ENCODE peak calls at places on chromosome 11, in seven cellular contexts. One of them, this sample, is unnamed. For H3K4me1 and H3K9me3, the result is how much of the 10 kb centered on the place peaks cover.

GRCh38 chr11:23846902-23847422 is 649.9 kb upstream of the LUZP2 start:
- DNase-seq in testis: no peak
- DNase-seq in neural progenitor cell: peak
- DNase-seq in fibroblast of lung: no peak
- DNase-seq in mucosa of descending colon: no peak
- DNase-seq in colonic mucosa: no peak
- DNase-seq in A549: no peak
- DNase-seq in this sample: no peak

GRCh38 chr11:86805873-86806310 is 5.5 kb downstream of the PRSS23 start:
- DNase-seq in A549: no peak
- DNase-seq in fibroblast of lung: peak
- DNase-seq in testis: no peak
- DNase-seq in mucosa of descending colon: no peak
- DNase-seq in neural progenitor cell: no peak
- DNase-seq in colonic mucosa: no peak
- DNase-seq in this sample: no peak

GRCh38 chr11:47028530-47029093 is 92.1 kb downstream of the CSTPP1 start:
- DNase-seq in testis: no peak
- DNase-seq in A549: no peak
- DNase-seq in mucosa of descending colon: no peak
- DNase-seq in fibroblast of lung: no peak
- DNase-seq in colonic mucosa: no peak
- DNase-seq in neural progenitor cell: no peak
- DNase-seq in this sample: no peak

GRCh38 chr11:93842461-93842860 is 8.0 kb downstream of the VSTM5 start:
- DNase-seq in colonic mucosa: peak
- DNase-seq in mucosa of descending colon: peak
- DNase-seq in A549: peak
- DNase-seq in neural progenitor cell: no peak
- DNase-seq in fibroblast of lung: peak
- DNase-seq in testis: no peak
- DNase-seq in this sample: peak

GRCh38 chr11:47592276-47592675 is 1.9 kb downstream of the C1QTNF4 start:
- DNase-seq in fibroblast of lung: no peak
- DNase-seq in testis: no peak
- DNase-seq in A549: no peak
- DNase-seq in colonic mucosa: no peak
- DNase-seq in neural progenitor cell: no peak
- DNase-seq in mucosa of descending colon: no peak
- DNase-seq in this sample: no peak

GRCh38 chr11:96228472-96228871 is 114.5 kb downstream of the MAML2 start:
- DNase-seq in colonic mucosa: peak
- DNase-seq in testis: peak
- DNase-seq in mucosa of descending colon: peak
- DNase-seq in neural progenitor cell: no peak
- DNase-seq in A549: peak
- DNase-seq in fibroblast of lung: peak
- DNase-seq in this sample: peak

GRCh38 chr11:73178092-73178539 is 36.0 kb upstream of the FCHSD2 start:
- DNase-seq in testis: peak
- DNase-seq in neural progenitor cell: peak
- DNase-seq in colonic mucosa: peak
- DNase-seq in mucosa of descending colon: peak
- DNase-seq in A549: peak
- DNase-seq in fibroblast of lung: peak
- DNase-seq in this sample: peak

GRCh38 chr11:20250644-20251247 is 90.5 kb upstream of the DBX1 start:
- DNase-seq in A549: no peak
- DNase-seq in colonic mucosa: no peak
- DNase-seq in fibroblast of lung: no peak
- DNase-seq in mucosa of descending colon: no peak
- DNase-seq in testis: no peak
- DNase-seq in neural progenitor cell: no peak
- DNase-seq in this sample: no peak

GRCh38 chr11:126002181-126002580 is 56.3 kb downstream of the VSIG10L2 start:
- DNase-seq in fibroblast of lung: no peak
- DNase-seq in A549: no peak
- DNase-seq in testis: no peak
- DNase-seq in neural progenitor cell: no peak
- DNase-seq in mucosa of descending colon: no peak
- DNase-seq in colonic mucosa: no peak
- DNase-seq in this sample: no peak

GRCh38 chr11:67117667-67118058 is 1.4 kb upstream of the KDM2A start:
- DNase-seq in testis: peak
- DNase-seq in mucosa of descending colon: peak
- DNase-seq in A549: no peak
- DNase-seq in fibroblast of lung: no peak
- DNase-seq in colonic mucosa: peak
- DNase-seq in neural progenitor cell: peak
- DNase-seq in this sample: peak

GRCh38 chr11:111561801-111562325 is 21.3 kb downstream of the LAYN start:
- DNase-seq in neural progenitor cell: no peak
- DNase-seq in testis: no peak
- DNase-seq in fibroblast of lung: peak
- DNase-seq in mucosa of descending colon: no peak
- DNase-seq in colonic mucosa: no peak
- DNase-seq in A549: peak
- DNase-seq in this sample: no peak

GRCh38 chr11:12508151-12508740 is 130.9 kb downstream of the PARVA start:
- DNase-seq in A549: no peak
- DNase-seq in colonic mucosa: no peak
- DNase-seq in fibroblast of lung: peak
- DNase-seq in testis: peak
- DNase-seq in mucosa of descending colon: no peak
- DNase-seq in neural progenitor cell: no peak
- DNase-seq in this sample: no peak

GRCh38 chr11:88522624-88523361 is 185.3 kb upstream of the CTSC start:
- DNase-seq in A549: no peak
- DNase-seq in neural progenitor cell: no peak
- DNase-seq in mucosa of descending colon: no peak
- DNase-seq in colonic mucosa: no peak
- DNase-seq in testis: no peak
- DNase-seq in fibroblast of lung: no peak
- DNase-seq in this sample: no peak

GRCh38 chr11:86737223-86737622 is 63.1 kb upstream of the PRSS23 start:
- DNase-seq in A549: no peak
- DNase-seq in fibroblast of lung: no peak
- DNase-seq in testis: no peak
- DNase-seq in colonic mucosa: no peak
- DNase-seq in neural progenitor cell: no peak
- DNase-seq in mucosa of descending colon: no peak
- DNase-seq in this sample: no peak

GRCh38 chr11:121571466-121571865 is 118.7 kb upstream of the SORL1-AS1 start:
- DNase-seq in testis: no peak
- DNase-seq in neural progenitor cell: peak
- DNase-seq in colonic mucosa: no peak
- DNase-seq in fibroblast of lung: no peak
- DNase-seq in mucosa of descending colon: no peak
- DNase-seq in A549: no peak
- DNase-seq in this sample: no peak

GRCh38 chr11:76690736-76691135 is 20.2 kb upstream of the LRRC32 start:
- DNase-seq in A549: no peak
- DNase-seq in mucosa of descending colon: peak
- DNase-seq in colonic mucosa: no peak
- DNase-seq in testis: no peak
- DNase-seq in neural progenitor cell: no peak
- DNase-seq in fibroblast of lung: peak
- DNase-seq in this sample: no peak

GRCh38 chr11:9969068-9969467 is 305.2 kb downstream of the SWAP70 start:
- DNase-seq in mucosa of descending colon: no peak
- DNase-seq in neural progenitor cell: no peak
- DNase-seq in colonic mucosa: no peak
- DNase-seq in testis: no peak
- DNase-seq in fibroblast of lung: no peak
- DNase-seq in A549: peak
- DNase-seq in this sample: no peak

GRCh38 chr11:3222941-3223905 is 4.6 kb upstream of the MRGPRG start:
- DNase-seq in fibroblast of lung: no peak
- DNase-seq in colonic mucosa: no peak
- DNase-seq in mucosa of descending colon: no peak
- DNase-seq in A549: no peak
- DNase-seq in neural progenitor cell: no peak
- DNase-seq in testis: no peak
- DNase-seq in this sample: no peak

GRCh38 chr11:70755410-70756158 is 357.3 kb downstream of the CTTN start:
- DNase-seq in colonic mucosa: peak
- DNase-seq in fibroblast of lung: peak
- DNase-seq in neural progenitor cell: peak
- DNase-seq in mucosa of descending colon: peak
- DNase-seq in A549: peak
- DNase-seq in testis: peak
- DNase-seq in this sample: peak

GRCh38 chr11:64643258-64643881 is 52.4 kb downstream of the SLC22A12 start:
- DNase-seq in colonic mucosa: no peak
- DNase-seq in A549: no peak
- DNase-seq in neural progenitor cell: peak
- DNase-seq in mucosa of descending colon: no peak
- DNase-seq in testis: peak
- DNase-seq in fibroblast of lung: no peak
- DNase-seq in this sample: peak

GRCh38 chr11:32843544-32843943 is 13.8 kb downstream of the PRRG4 start:
- DNase-seq in A549: no peak
- DNase-seq in colonic mucosa: no peak
- DNase-seq in fibroblast of lung: no peak
- DNase-seq in neural progenitor cell: no peak
- DNase-seq in testis: no peak
- DNase-seq in mucosa of descending colon: no peak
- DNase-seq in this sample: no peak

GRCh38 chr11:11871991-11872401 is 30.2 kb downstream of the USP47 start:
- DNase-seq in mucosa of descending colon: no peak
- DNase-seq in testis: no peak
- DNase-seq in colonic mucosa: no peak
- DNase-seq in fibroblast of lung: no peak
- DNase-seq in A549: no peak
- DNase-seq in neural progenitor cell: no peak
- DNase-seq in this sample: no peak

GRCh38 chr11:35997908-35998307 is 54.0 kb downstream of the LDLRAD3 start:
- DNase-seq in mucosa of descending colon: no peak
- DNase-seq in neural progenitor cell: no peak
- DNase-seq in fibroblast of lung: no peak
- DNase-seq in testis: no peak
- DNase-seq in A549: no peak
- DNase-seq in colonic mucosa: no peak
- DNase-seq in this sample: no peak

DNA sequence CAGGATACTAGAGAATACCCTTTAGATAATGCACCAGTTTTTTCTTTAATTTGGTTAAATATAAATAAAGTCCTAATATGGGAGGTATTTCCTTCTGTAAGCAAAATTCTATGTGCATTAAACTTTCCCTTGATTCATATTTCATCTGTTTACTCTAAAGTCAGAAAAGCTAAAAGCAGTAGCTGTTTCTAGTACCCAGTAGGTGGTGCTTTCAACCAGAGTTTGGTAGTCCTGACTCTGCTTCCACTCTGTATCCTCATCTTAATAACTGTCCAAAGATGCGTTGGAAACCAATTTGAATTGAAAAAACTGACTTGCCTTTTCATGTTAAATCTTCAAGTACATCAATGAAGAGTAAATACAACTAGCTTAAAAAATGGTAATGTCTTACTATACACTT is 1065.2 kb downstream of the JRKL start:
- DNase-seq in colonic mucosa: no peak
- DNase-seq in testis: no peak
- DNase-seq in mucosa of descending colon: no peak
- DNase-seq in neural progenitor cell: peak
- DNase-seq in A549: no peak
- DNase-seq in fibroblast of lung: peak
- DNase-seq in this sample: no peak
- H3K4me3 ChIP-seq in colonic mucosa: no peak
- H3K4me3 ChIP-seq in testis: no peak
- H3K4me3 ChIP-seq in mucosa of descending colon: no peak
- H3K4me3 ChIP-seq in neural progenitor cell: no peak
- H3K4me3 ChIP-seq in A549: no peak
- H3K4me3 ChIP-seq in fibroblast of lung: no peak
- H3K4me3 ChIP-seq in this sample: no peak

DNA sequence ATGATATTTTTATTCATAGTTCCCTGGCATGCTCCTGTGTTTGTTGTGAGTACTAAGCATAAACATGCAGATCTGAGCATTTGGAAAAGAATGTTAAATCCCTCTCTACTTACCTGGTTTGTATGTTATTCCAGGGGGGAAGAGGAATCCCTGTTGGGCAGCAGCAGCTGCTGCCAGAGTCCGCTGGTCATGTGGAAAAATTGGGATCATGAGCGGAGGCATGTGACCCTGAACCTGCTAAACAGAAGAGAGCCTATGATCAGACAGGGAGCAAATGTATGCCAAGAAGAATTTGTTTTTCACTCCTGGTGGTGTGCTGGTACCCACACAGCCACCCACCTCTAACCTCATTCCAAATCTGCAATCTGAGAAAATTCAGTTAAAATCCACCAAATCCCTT is 244.7 kb downstream of the SOX6 start:
- DNase-seq in colonic mucosa: no peak
- DNase-seq in fibroblast of lung: no peak
- DNase-seq in neural progenitor cell: peak
- DNase-seq in A549: no peak
- DNase-seq in testis: no peak
- DNase-seq in mucosa of descending colon: no peak
- DNase-seq in this sample: no peak
- H3K4me1 ChIP-seq in colonic mucosa: under half
- H3K4me1 ChIP-seq in fibroblast of lung: under half
- H3K4me1 ChIP-seq in neural progenitor cell: under half
- H3K4me1 ChIP-seq in A549: under half
- H3K4me1 ChIP-seq in testis: under half
- H3K4me1 ChIP-seq in mucosa of descending colon: under half
- H3K4me1 ChIP-seq in this sample: under half

GRCh38 chr11:134556186-134556585 is 144.1 kb upstream of the B3GAT1 start:
- DNase-seq in colonic mucosa: no peak
- DNase-seq in fibroblast of lung: no peak
- DNase-seq in testis: peak
- DNase-seq in mucosa of descending colon: no peak
- DNase-seq in A549: no peak
- DNase-seq in neural progenitor cell: no peak
- DNase-seq in this sample: no peak

GRCh38 chr11:134558916-134559616 is 147.0 kb upstream of the B3GAT1 start:
- DNase-seq in neural progenitor cell: no peak
- DNase-seq in colonic mucosa: no peak
- DNase-seq in testis: peak
- DNase-seq in fibroblast of lung: no peak
- DNase-seq in mucosa of descending colon: no peak
- DNase-seq in A549: no peak
- DNase-seq in this sample: no peak

GRCh38 chr11:134558258-134558835 is 146.3 kb upstream of the B3GAT1 start:
- DNase-seq in mucosa of descending colon: no peak
- DNase-seq in colonic mucosa: no peak
- DNase-seq in A549: no peak
- DNase-seq in testis: no peak
- DNase-seq in neural progenitor cell: no peak
- DNase-seq in fibroblast of lung: no peak
- DNase-seq in this sample: no peak

GRCh38 chr11:134559617-134559992 is 147.6 kb upstream of the B3GAT1 start:
- DNase-seq in colonic mucosa: no peak
- DNase-seq in neural progenitor cell: no peak
- DNase-seq in mucosa of descending colon: no peak
- DNase-seq in A549: no peak
- DNase-seq in testis: peak
- DNase-seq in fibroblast of lung: no peak
- DNase-seq in this sample: no peak

GRCh38 chr11:134557571-134558257 is 145.7 kb upstream of the B3GAT1 start:
- DNase-seq in A549: no peak
- DNase-seq in testis: no peak
- DNase-seq in fibroblast of lung: no peak
- DNase-seq in colonic mucosa: no peak
- DNase-seq in neural progenitor cell: no peak
- DNase-seq in mucosa of descending colon: no peak
- DNase-seq in this sample: no peak
- H3K9me3 ChIP-seq in A549: under half
- H3K9me3 ChIP-seq in testis: under half
- H3K9me3 ChIP-seq in fibroblast of lung: under half
- H3K9me3 ChIP-seq in colonic mucosa: under half
- H3K9me3 ChIP-seq in neural progenitor cell: under half
- H3K9me3 ChIP-seq in mucosa of descending colon: under half
- H3K9me3 ChIP-seq in this sample: under half

GRCh38 chr11:130448416-130449068 is at the start of gene ADAMTS15:
- DNase-seq in A549: peak
- DNase-seq in neural progenitor cell: peak
- DNase-seq in testis: peak
- DNase-seq in mucosa of descending colon: peak
- DNase-seq in fibroblast of lung: peak
- DNase-seq in colonic mucosa: peak
- DNase-seq in this sample: peak
- H3K4me3 ChIP-seq in A549: peak
- H3K4me3 ChIP-seq in neural progenitor cell: peak
- H3K4me3 ChIP-seq in testis: peak
- H3K4me3 ChIP-seq in mucosa of descending colon: peak
- H3K4me3 ChIP-seq in fibroblast of lung: peak
- H3K4me3 ChIP-seq in colonic mucosa: peak
- H3K4me3 ChIP-seq in this sample: peak